ENCODE peak calls at places on chromosomes 6 and 20, in ten cellular contexts. Z is GM19239; M is memory B cell; D is fibroblast of pulmonary artery; O is WERI-Rb-1; F is kidney tubule cell; H is naive B cell; A is left ventricle myocardium inferior; E is T-cell; X is activated CD4-positive, alpha-beta T cell treated with anti-CD3 and anti-CD28 coated beads for 1 hour. Y is an unnamed sample.

GRCh38 chr6:16690244-16691142 is 70.8 kb downstream of the ATXN1 start:
- DNase-seq in Z (no peak), M (no peak), D (peak; percentile 91), O (no peak), F (peak; percentile 21), H (no peak), A (no peak), E (no peak), X (no peak), Y (peak; percentile 53)

GRCh38 chr20:43722153-43722505 is 4.7 kb downstream of the GTSF1L start:
- DNase-seq in Z (no peak), M (no peak), D (no peak), O (no peak), F (no peak), H (no peak), A (no peak), E (peak; percentile 38), X (peak; percentile 25), Y (no peak)

GRCh38 chr20:63099426-63100267 is 92.9 kb upstream of the BHLHE23 start:
- DNase-seq in Z (no peak), M (no peak), D (no peak), O (peak; percentile 9), F (no peak), H (no peak), A (peak; percentile 3), E (no peak), X (no peak), Y (no peak)

GRCh38 chr6:42138630-42139619 is 3.5 kb downstream of the C6orf132 start:
- DNase-seq in Z (no peak), M (no peak), D (no peak), O (peak; percentile 49), F (peak; percentile 39), H (no peak), A (no peak), E (no peak), X (no peak), Y (peak; percentile 33)

GRCh38 chr20:50680106-50680960 is 11.0 kb downstream of the RIPOR3 start:
- DNase-seq in Z (no peak), M (no peak), D (no peak), O (no peak), F (peak; percentile 81), H (no peak), A (no peak), E (no peak), X (no peak), Y (no peak)

GRCh38 chr6:140050232-140050995 is 676.0 kb upstream of the CITED2 start:
- DNase-seq in Z (no peak), M (no peak), D (peak; percentile 84), O (no peak), F (peak; percentile 59), H (no peak), A (peak; percentile 20), E (no peak), X (no peak), Y (peak; percentile 84)

GRCh38 chr20:16028923-16029322 is 544.3 kb downstream of the KIF16B start:
- DNase-seq in Z (no peak), M (peak; percentile 20), D (no peak), O (peak; percentile 15), F (no peak), H (peak; percentile 23), A (no peak), E (no peak), X (no peak), Y (no peak)

GRCh38 chr6:73519943-73520687 is 717 bp downstream of the EEF1A1 start:
- DNase-seq in Z (no peak), M (peak; percentile 73), D (peak; percentile 83), O (peak; percentile 49), F (peak; percentile 84), H (peak; percentile 69), A (peak; percentile 64), E (peak; percentile 65), X (peak; percentile 77), Y (peak; percentile 59)

GRCh38 chr6:111871725-111872520 is 1.3 kb downstream of the FYN start:
- DNase-seq in Z (no peak), M (no peak), D (peak; percentile 49), O (peak; percentile 36), F (peak; percentile 26), H (peak; percentile 14), A (peak; percentile 26), E (peak; percentile 25), X (no peak), Y (no peak)

GRCh38 chr6:5191222-5191621 is 69.5 kb downstream of the LYRM4 start:
- DNase-seq in Z (no peak), M (no peak), D (peak; percentile 22), O (no peak), F (no peak), H (no peak), A (no peak), E (no peak), X (no peak), Y (no peak)

GRCh38 chr20:3222635-3223600 is 13.6 kb downstream of the ITPA start:
- DNase-seq in Z (no peak), M (peak; percentile 53), D (no peak), O (peak; percentile 81), F (peak; percentile 83), H (peak; percentile 66), A (peak; percentile 70), E (no peak), X (no peak), Y (no peak)

GRCh38 chr20:43832096-43832816 is 82.4 kb upstream of the TOX2 start:
- DNase-seq in Z (no peak), M (no peak), D (no peak), O (no peak), F (no peak), H (no peak), A (no peak), E (no peak), X (no peak), Y (no peak)

GRCh38 chr20:10111144-10111771 is 76.5 kb downstream of the ANKEF1 start:
- DNase-seq in Z (no peak), M (no peak), D (no peak), O (no peak), F (no peak), H (no peak), A (no peak), E (no peak), X (no peak), Y (no peak)

GRCh38 chr6:33313105-33313708 is 671 bp downstream of the TAPBP start:
- DNase-seq in Z (no peak), M (no peak), D (no peak), O (no peak), F (peak; percentile 44), H (peak; percentile 65), A (peak; percentile 62), E (no peak), X (no peak), Y (no peak)

GRCh38 chr20:59063358-59064213 is 21.0 kb upstream of the PRELID3B start:
- DNase-seq in Z (no peak), M (no peak), D (peak; percentile 80), O (peak; percentile 50), F (peak; percentile 21), H (no peak), A (peak; percentile 20), E (no peak), X (no peak), Y (peak; percentile 82)

GRCh38 chr6:4615891-4616290 is 160.3 kb upstream of the CDYL start:
- DNase-seq in Z (no peak), M (no peak), D (peak; percentile 90), O (no peak), F (no peak), H (no peak), A (peak; percentile 52), E (no peak), X (no peak), Y (no peak)

GRCh38 chr20:64051532-64052325 is 2.3 kb upstream of the SOX18 start:
- DNase-seq in Z (no peak), M (no peak), D (no peak), O (no peak), F (no peak), H (no peak), A (peak; percentile 77), E (no peak), X (no peak), Y (no peak)

GRCh38 chr6:44956426-44956825 is 371.7 kb upstream of the RUNX2 start:
- DNase-seq in Z (no peak), M (no peak), D (peak; percentile 21), O (no peak), F (no peak), H (no peak), A (no peak), E (no peak), X (no peak), Y (peak; percentile 19)

GRCh38 chr6:83231146-83231545 is 38.0 kb downstream of the RWDD2A start:
- DNase-seq in Z (no peak), M (no peak), D (peak; percentile 59), O (no peak), F (no peak), H (no peak), A (no peak), E (no peak), X (no peak), Y (no peak)

GRCh38 chr6:34259529-34260069 is 10.8 kb upstream of the SMIM29 start:
- DNase-seq in Z (no peak), M (no peak), D (no peak), O (no peak), F (no peak), H (no peak), A (no peak), E (no peak), X (no peak), Y (no peak)

GRCh38 chr6:40398810-40399477 is 188.2 kb downstream of the LRFN2 start:
- DNase-seq in Z (no peak), M (no peak), D (no peak), O (peak; percentile 47), F (no peak), H (no peak), A (no peak), E (no peak), X (no peak), Y (no peak)

GRCh38 chr6:21331221-21331620 is 262.3 kb upstream of the SOX4 start:
- DNase-seq in Z (no peak), M (no peak), D (peak; percentile 21), O (no peak), F (peak; percentile 78), H (no peak), A (no peak), E (no peak), X (no peak), Y (no peak)

GRCh38 chr6:96436398-96436797 is 85.2 kb upstream of the UFL1 start:
- DNase-seq in Z (no peak), M (no peak), D (no peak), O (no peak), F (no peak), H (no peak), A (no peak), E (no peak), X (no peak), Y (no peak)

GRCh38 chr6:160190974-160191373 is 67.6 kb downstream of the SLC22A2 start:
- DNase-seq in Z (no peak), M (no peak), D (no peak), O (no peak), F (no peak), H (no peak), A (no peak), E (no peak), X (no peak), Y (no peak)

GRCh38 chr6:1063671-1064355 is 248.1 kb upstream of the FOXQ1 start:
- DNase-seq in Z (no peak), M (no peak), D (no peak), O (no peak), F (no peak), H (no peak), A (no peak), E (no peak), X (no peak), Y (no peak)

GRCh38 chr20:37989601-37990001 is 43.7 kb downstream of the TTI1 start:
- DNase-seq in Z (no peak), M (no peak), D (peak; percentile 11), O (no peak), F (peak; percentile 82), H (no peak), A (peak; percentile 38), E (no peak), X (no peak), Y (no peak)

GRCh38 chr6:140537834-140538680 is 1163.6 kb upstream of the CITED2 start:
- DNase-seq in Z (no peak), M (no peak), D (peak; percentile 96), O (no peak), F (peak; percentile 98), H (no peak), A (no peak), E (no peak), X (no peak), Y (peak; percentile 91)

GRCh38 chr6:143236151-143236788 is 175.6 kb downstream of the AIG1 start:
- DNase-seq in Z (no peak), M (no peak), D (no peak), O (peak; percentile 84), F (no peak), H (no peak), A (no peak), E (no peak), X (no peak), Y (peak; percentile 5)